ENCODE peak calls at places on chromosome 11, in six cellular contexts. W is body of pancreas; L is mesenchymal stem cell; X is SK-N-SH; T is CD4-positive, CD25-positive, alpha-beta regulatory T cell; K is spleen. F is an unnamed sample.

GRCh38 chr11:47768090-47768620 is 1.0 kb upstream of the FNBP4 start:
- DNase-seq in T (no peak), L (peak; percentile 74), K (peak; percentile 81), W (peak; percentile 57), X (peak; percentile 72), F (peak; percentile 87)

GRCh38 chr11:9629064-9629463 is 34.8 kb upstream of the SWAP70 start:
- DNase-seq in W (no peak), K (no peak), X (no peak), L (no peak), T (no peak), F (no peak)

GRCh38 chr11:119882316-119882715 is 153.3 kb upstream of the NECTIN1 start:
- DNase-seq in X (no peak), L (no peak), W (no peak), K (peak; percentile 5), T (no peak), F (no peak)

GRCh38 chr11:43376594-43376993 is 17.9 kb downstream of the TTC17 start:
- DNase-seq in L (peak; percentile 85), W (no peak), T (no peak), K (no peak), X (no peak), F (no peak)

GRCh38 chr11:73312806-73313403 is 4.8 kb downstream of the ARHGEF17 start:
- DNase-seq in K (no peak), T (no peak), X (peak; percentile 83), W (no peak), L (peak; percentile 54), F (no peak)

GRCh38 chr11:1054143-1055108 is 17.9 kb upstream of the MUC6 start:
- DNase-seq in W (peak; percentile 29), L (no peak), K (peak; percentile 66), X (peak; percentile 85), T (no peak), F (peak; percentile 11)

GRCh38 chr11:28176231-28176853 is 68.2 kb downstream of the METTL15 start:
- DNase-seq in W (no peak), X (no peak), K (no peak), T (no peak), L (no peak), F (no peak)

GRCh38 chr11:34986883-34987525 is 70.6 kb downstream of the PDHX start:
- DNase-seq in K (no peak), T (no peak), L (no peak), X (no peak), W (peak; percentile 28), F (no peak)

GRCh38 chr11:130490682-130491449 is 42.4 kb downstream of the ADAMTS15 start:
- DNase-seq in L (no peak), T (no peak), K (no peak), X (no peak), W (no peak), F (no peak)

GRCh38 chr11:74493816-74494630 is 499 bp upstream of the LIPT2 start:
- DNase-seq in K (no peak), X (no peak), L (no peak), T (no peak), W (no peak), F (no peak)

GRCh38 chr11:6351782-6352181 is 31.5 kb upstream of the CAVIN3 start:
- DNase-seq in L (no peak), X (no peak), K (no peak), W (no peak), T (no peak), F (no peak)

GRCh38 chr11:133810766-133811165 is 34.5 kb downstream of the SPATA19 start:
- DNase-seq in W (no peak), T (no peak), L (no peak), X (no peak), K (no peak), F (no peak)

GRCh38 chr11:134266440-134266839 is 9.7 kb upstream of the GLB1L3 start:
- DNase-seq in L (no peak), W (no peak), T (no peak), X (no peak), K (no peak), F (no peak)

GRCh38 chr11:86341382-86341781 is 33.3 kb upstream of the CCDC81 start:
- DNase-seq in T (no peak), W (no peak), L (no peak), K (no peak), X (no peak), F (no peak)

GRCh38 chr11:85863855-85864254 is 8.7 kb downstream of the CCDC83 start:
- DNase-seq in X (no peak), T (no peak), W (no peak), L (no peak), K (no peak), F (no peak)

GRCh38 chr11:82858556-82859091 is 41.6 kb downstream of the PRCP start:
- DNase-seq in K (no peak), X (no peak), T (no peak), W (no peak), L (peak; percentile 31), F (no peak)

GRCh38 chr11:129790131-129790530 is 25.5 kb upstream of the TMEM45B start:
- DNase-seq in T (no peak), X (no peak), L (no peak), W (no peak), K (no peak), F (no peak)

GRCh38 chr11:110301577-110301976 is 5.2 kb upstream of the RDX start:
- DNase-seq in L (no peak), W (no peak), K (no peak), T (no peak), X (no peak), F (no peak)

GRCh38 chr11:117273550-117274289 is 17.4 kb upstream of the BACE1-AS start:
- DNase-seq in L (peak; percentile 92), K (no peak), T (no peak), X (no peak), W (no peak), F (no peak)

DNA sequence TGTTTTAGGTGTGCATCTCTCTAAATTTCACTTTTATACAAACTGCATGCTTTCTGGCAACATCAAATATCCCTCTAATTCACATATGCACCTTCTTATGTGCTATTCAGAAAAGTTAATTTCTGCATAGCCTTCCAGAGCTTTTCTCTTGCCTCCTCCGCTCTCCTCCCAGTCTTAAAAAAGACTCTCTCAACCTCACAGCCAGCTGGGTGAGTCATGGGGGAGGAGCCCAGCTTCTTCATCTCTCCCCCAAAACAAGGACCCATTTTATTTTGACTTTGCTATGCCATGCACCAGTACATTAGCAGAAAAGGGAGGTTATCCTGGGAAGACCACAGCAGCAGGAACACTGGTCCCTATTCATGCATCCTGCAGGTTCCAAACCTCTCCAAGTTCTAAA is 234.4 kb downstream of the KCNA4 start:
- DNase-seq in K (no peak), W (no peak), X (no peak), T (no peak), L (no peak), F (no peak)
- H3K27ac ChIP-seq in K (no peak overlapping the region), W (no peak overlapping the region), X (no peak overlapping the region), T (no peak overlapping the region), L (no peak overlapping the region), F (no peak overlapping the region)

GRCh38 chr11:44426958-44427357 is 117.0 kb upstream of the ALX4 start:
- DNase-seq in L (no peak), X (no peak), K (no peak), T (no peak), W (no peak), F (no peak)
- H3K4me3 ChIP-seq in L (no peak overlapping the region), X (no peak overlapping the region), K (no peak overlapping the region), T (no peak overlapping the region), W (no peak overlapping the region), F (no peak overlapping the region)

GRCh38 chr11:65417221-65417701 is 5.3 kb upstream of the NEAT1 start:
- DNase-seq in W (peak; percentile 61), X (no peak), K (peak; percentile 92), L (peak; percentile 38), T (peak; percentile 26), F (peak; percentile 78)
- H3K4me1 ChIP-seq in W (peaks cover 66% of the 10 kb centered on the region), X (peaks cover 50% of the 10 kb centered on the region), K (peaks cover 74% of the 10 kb centered on the region), L (peaks cover 47% of the 10 kb centered on the region), T (peaks cover 65% of the 10 kb centered on the region), F (peaks cover 16% of the 10 kb centered on the region)

GRCh38 chr11:2466869-2467694 is 22.3 kb downstream of the KCNQ1 start:
- DNase-seq in K (peak; percentile 84), W (peak; percentile 15), L (no peak), X (no peak), T (peak; percentile 73), F (no peak)
- H3K27ac ChIP-seq in K (no peak overlapping the region), W (no peak overlapping the region), L (no peak overlapping the region), X (no peak overlapping the region), T (no peak overlapping the region), F (no peak overlapping the region)

F was measured in right cardiac atrium.